ENCODE peak calls at places on chromosomes 13 and 19, in five cellular contexts. M, F, W, K and A are unnamed samples.

GRCh38 chr13:24161010-24161775 is 673 bp downstream of the SPATA13 start:
- DNase-seq in M (peak; percentile 37), F (peak; percentile 57), W (peak; percentile 22), K (peak; percentile 49), A (peak; percentile 52)

GRCh38 chr19:11736696-11737095 is 2.0 kb downstream of the ZNF823 start:
- DNase-seq in M (no peak), F (peak; percentile 81), W (peak; percentile 15), K (peak; percentile 38), A (peak; percentile 3)

GRCh38 chr13:24668511-24668910 is 11.7 kb upstream of the ATP12A start:
- DNase-seq in M (no peak), F (no peak), W (no peak), K (no peak), A (no peak)

GRCh38 chr19:33905473-33905936 is 108.8 kb downstream of the KCTD15 start:
- DNase-seq in M (peak; percentile 50), F (no peak), W (peak; percentile 1), K (peak; percentile 10), A (peak; percentile 68)

GRCh38 chr19:38880076-38880881 is 2.2 kb upstream of the RINL start:
- DNase-seq in M (peak; percentile 31), F (no peak), W (no peak), K (no peak), A (peak; percentile 62)

GRCh38 chr13:46686171-46686570 is 110.8 kb downstream of the ESD start:
- DNase-seq in M (no peak), F (no peak), W (no peak), K (peak; percentile 7), A (no peak)

GRCh38 chr13:44967656-44968451 is 21.4 kb downstream of the NUFIP1 start:
- DNase-seq in M (no peak), F (peak; percentile 33), W (peak; percentile 39), K (peak; percentile 18), A (no peak)

GRCh38 chr19:50312967-50313811 is 16.0 kb downstream of the KCNC3 start:
- DNase-seq in M (no peak), F (no peak), W (no peak), K (no peak), A (peak; percentile 34)

GRCh38 chr13:59358014-59358413 is 805.7 kb downstream of the DIAPH3 start:
- DNase-seq in M (no peak), F (no peak), W (peak; percentile 35), K (no peak), A (no peak)

GRCh38 chr19:50328257-50329145 is 676 bp downstream of the KCNC3 start:
- DNase-seq in M (peak; percentile 55), F (peak; percentile 55), W (no peak), K (peak; percentile 39), A (peak; percentile 64)

GRCh38 chr19:35899547-35900214 is 659 bp downstream of the NFKBID start:
- DNase-seq in M (peak; percentile 67), F (peak; percentile 94), W (peak; percentile 82), K (peak; percentile 69), A (peak; percentile 83)

GRCh38 chr19:9052894-9053293 is 34.0 kb upstream of the OR1M1 start:
- DNase-seq in M (no peak), F (no peak), W (no peak), K (no peak), A (no peak)

GRCh38 chr13:42696191-42696590 is 85.2 kb upstream of the FAM216B start:
- DNase-seq in M (no peak), F (peak; percentile 66), W (peak; percentile 86), K (peak; percentile 80), A (no peak)

GRCh38 chr13:21603531-21604448 is at the start of gene MICU2:
- DNase-seq in M (peak; percentile 96), F (peak; percentile 98), W (peak; percentile 93), K (peak; percentile 87), A (peak; percentile 97)

GRCh38 chr13:110799246-110800236 is 86.0 kb downstream of the ING1 start:
- DNase-seq in M (no peak), F (peak; percentile 88), W (peak; percentile 80), K (no peak), A (no peak)

GRCh38 chr13:60265566-60265965 is 101.8 kb upstream of the DIAPH3 start:
- DNase-seq in M (no peak), F (no peak), W (peak; percentile 26), K (no peak), A (no peak)

GRCh38 chr13:88602786-88603777 is 931.9 kb downstream of the SLITRK5 start:
- DNase-seq in M (no peak), F (no peak), W (no peak), K (peak; percentile 18), A (no peak)

GRCh38 chr13:52020191-52020590 is 4.3 kb upstream of the UTP14C start:
- DNase-seq in M (no peak), F (no peak), W (no peak), K (no peak), A (no peak)

GRCh38 chr19:5076440-5077208 is 107.7 kb downstream of the KDM4B start:
- DNase-seq in M (no peak), F (no peak), W (no peak), K (no peak), A (no peak)

GRCh38 chr13:101881593-101881992 is 429.1 kb downstream of the ITGBL1 start:
- DNase-seq in M (no peak), F (no peak), W (no peak), K (no peak), A (no peak)

GRCh38 chr19:3319643-3320353 is 46.6 kb upstream of the NFIC start:
- DNase-seq in M (no peak), F (peak; percentile 81), W (peak; percentile 87), K (peak; percentile 52), A (no peak)

GRCh38 chr13:97535619-97536018 is 101.7 kb downstream of the RAP2A start:
- DNase-seq in M (no peak), F (peak; percentile 67), W (peak; percentile 34), K (peak; percentile 48), A (no peak)

GRCh38 chr19:11530432-11530831 is 1.5 kb upstream of the ECSIT start:
- DNase-seq in M (peak; percentile 89), F (peak; percentile 81), W (peak; percentile 82), K (peak; percentile 84), A (peak; percentile 96)

GRCh38 chr13:25678398-25678797 is 306.6 kb downstream of the ATP8A2 start:
- DNase-seq in M (no peak), F (no peak), W (no peak), K (no peak), A (no peak)

GRCh38 chr19:33401683-33402420 is 28.3 kb downstream of the CEBPG start:
- DNase-seq in M (no peak), F (no peak), W (no peak), K (no peak), A (no peak)

GRCh38 chr19:54352041-54352440 is 12.7 kb downstream of the LAIR1 start:
- DNase-seq in M (no peak), F (no peak), W (no peak), K (no peak), A (no peak)

GRCh38 chr19:47257411-47258169 is 1.3 kb downstream of the CCDC9 start:
- DNase-seq in M (no peak), F (no peak), W (no peak), K (no peak), A (peak; percentile 92)

GRCh38 chr13:43265028-43265427 is 241.6 kb downstream of the DNAJC15 start:
- DNase-seq in M (no peak), F (no peak), W (no peak), K (no peak), A (no peak)

GRCh38 chr19:39410620-39411005 is 1.9 kb upstream of the PLEKHG2 start:
- DNase-seq in M (peak; percentile 24), F (peak; percentile 40), W (no peak), K (no peak), A (no peak)

GRCh38 chr13:51635137-51635878 is 51.0 kb downstream of the WDFY2 start:
- DNase-seq in M (no peak), F (no peak), W (no peak), K (no peak), A (no peak)

GRCh38 chr13:67048084-67048792 is 181.9 kb downstream of the PCDH9 start:
- DNase-seq in M (peak; percentile 4), F (no peak), W (peak; percentile 95), K (no peak), A (no peak)

GRCh38 chr19:4633140-4633967 is 6.0 kb upstream of the TNFAIP8L1 start:
- DNase-seq in M (peak; percentile 70), F (peak; percentile 68), W (peak; percentile 78), K (peak; percentile 81), A (peak; percentile 79)

DNA sequence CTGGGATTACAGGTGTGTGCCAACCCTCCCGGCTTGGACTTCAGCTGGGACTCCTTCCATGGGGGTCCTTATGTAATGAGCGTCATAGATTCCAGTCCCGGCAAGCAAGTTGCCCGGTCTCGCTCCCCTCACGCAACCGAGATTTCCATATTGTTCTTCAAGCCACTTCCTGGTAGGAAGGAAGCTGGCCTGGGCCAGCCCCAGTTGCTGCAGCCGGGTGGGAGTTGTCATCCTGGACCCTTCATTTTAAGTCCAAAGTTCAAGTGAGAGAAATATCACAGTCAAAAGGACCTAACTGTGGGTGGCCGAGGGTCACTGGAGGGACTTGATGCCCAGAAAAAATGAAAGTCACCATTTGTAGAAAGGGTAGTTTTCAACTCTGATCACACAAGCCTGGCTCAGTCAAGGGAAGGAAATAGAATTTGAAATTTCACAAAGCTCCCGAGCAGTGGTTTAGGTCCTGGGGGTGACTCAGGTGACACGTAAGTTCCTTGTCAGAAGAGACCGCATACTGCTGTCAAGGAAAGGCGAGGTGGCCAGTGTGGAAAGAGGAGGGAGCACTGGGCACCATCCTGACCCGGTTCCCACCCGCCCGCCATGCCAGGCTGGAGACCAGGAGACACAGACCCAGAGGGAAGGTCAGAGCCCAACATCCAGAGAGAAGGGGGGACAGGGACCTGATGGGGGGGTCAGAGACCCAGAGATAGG is 5.3 kb downstream of the FGF21 start:
- DNase-seq in M (no peak), F (peak; percentile 34), W (no peak), K (peak; percentile 61), A (no peak)
- H2AFZ ChIP-seq in M (no peak overlapping the region), F (no peak overlapping the region), W (no peak overlapping the region), K (peak overlapping the region; percentile 74), A (peak overlapping the region; percentile 72)

GRCh38 chr19:18417250-18418033 is 1.8 kb upstream of the SSBP4 start:
- DNase-seq in M (peak; percentile 88), F (peak; percentile 82), W (peak; percentile 83), K (peak; percentile 72), A (peak; percentile 89)
- TF ChIP-seq EZH2 in M (no peak), F (no peak), W (no peak), K (no peak), A (no peak)

GRCh38 chr13:99176309-99177276 is 24.1 kb upstream of the UBAC2 start:
- DNase-seq in M (peak; percentile 80), F (peak; percentile 62), W (peak; percentile 34), K (peak; percentile 81), A (peak; percentile 94)
- H2AFZ ChIP-seq in M (no peak overlapping the region), F (no peak overlapping the region), W (no peak overlapping the region), K (peak overlapping the region; percentile 68), A (peak overlapping the region; percentile 57)

DNA sequence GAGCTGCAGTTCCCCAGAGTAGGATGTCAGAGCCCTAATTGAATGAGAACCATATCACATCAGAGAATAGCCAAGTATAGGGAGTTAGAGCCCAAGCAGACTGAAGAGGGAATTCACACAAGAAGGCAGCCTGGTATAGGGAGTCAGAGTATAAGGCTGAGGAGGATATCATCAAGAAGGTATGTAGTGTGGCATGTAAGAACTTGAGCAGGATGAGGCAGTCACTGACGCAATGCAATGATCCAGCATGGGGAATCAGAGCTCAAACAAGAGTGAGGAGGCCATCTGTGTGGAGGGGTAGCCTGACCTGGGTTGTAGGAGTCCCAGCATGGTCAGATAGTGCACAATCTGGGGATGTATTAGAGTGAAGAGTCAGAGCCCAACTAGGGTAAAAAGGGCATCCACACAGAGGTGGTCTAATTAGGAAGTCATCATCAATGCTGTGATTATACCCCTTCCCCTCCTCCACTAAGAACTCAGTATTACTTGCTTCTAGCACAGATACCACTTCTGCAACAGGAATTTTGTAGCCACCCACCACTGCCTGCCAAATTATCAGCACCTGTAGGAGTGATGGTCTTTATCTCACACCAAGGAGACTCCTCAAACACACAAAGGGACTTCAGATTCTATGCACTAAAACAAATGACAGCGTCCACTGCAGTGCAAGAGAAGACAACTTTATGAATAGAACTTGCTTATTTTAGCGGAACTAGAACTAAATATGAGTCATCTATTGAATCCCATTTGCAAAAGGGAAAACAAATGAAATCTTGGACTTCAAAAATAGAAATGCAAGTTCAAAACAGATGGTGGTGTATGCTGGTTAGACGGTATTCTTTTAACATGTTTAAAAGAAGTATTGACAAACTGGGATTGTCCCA is 107.2 kb downstream of the FNDC3A start:
- DNase-seq in M (no peak), F (peak; percentile 89), W (peak; percentile 89), K (no peak), A (no peak)
- TF ChIP-seq EZH2 in M (no peak), F (no peak), W (no peak), K (no peak), A (no peak)